ENCODE peak calls at places on chromosome 11, in eight cellular contexts. A, L, M, D, K, S, W and N are unnamed samples.

GRCh38 chr11:62242021-62242420 is at the start of gene SCGB1D2:
- DNase-seq in A (no peak), S (no peak), M (no peak), W (no peak), K (peak; percentile 81), L (no peak), D (no peak), N (no peak)

GRCh38 chr11:133937015-133937414 is 19.8 kb downstream of the IGSF9B start:
- DNase-seq in W (no peak), K (no peak), S (no peak), L (no peak), A (no peak), D (no peak), M (no peak), N (no peak)

GRCh38 chr11:101428918-101429317 is 154.9 kb downstream of the TRPC6 start:
- DNase-seq in K (no peak), D (no peak), L (no peak), A (no peak), W (no peak), S (peak; percentile 36), M (peak; percentile 36), N (no peak)

GRCh38 chr11:5967708-5968107 is 586 bp downstream of the OR56A5 start:
- DNase-seq in A (no peak), W (peak; percentile 9), S (no peak), L (no peak), M (no peak), K (no peak), D (no peak), N (no peak)

GRCh38 chr11:95296621-95297025 is 65.6 kb upstream of the SESN3 start:
- DNase-seq in K (no peak), M (no peak), D (peak; percentile 71), A (no peak), S (no peak), W (no peak), L (no peak), N (no peak)

GRCh38 chr11:10597877-10598341 is 29.4 kb upstream of the LYVE1 start:
- DNase-seq in S (no peak), K (no peak), D (no peak), L (no peak), A (no peak), W (no peak), M (no peak), N (no peak)

GRCh38 chr11:10778217-10778970 is 27.3 kb downstream of the CTR9 start:
- DNase-seq in W (no peak), L (no peak), M (no peak), A (no peak), K (peak; percentile 87), S (peak; percentile 75), D (no peak), N (no peak)

GRCh38 chr11:46346886-46347636 is at the start of gene DGKZ:
- DNase-seq in W (no peak), D (peak; percentile 90), L (peak; percentile 23), M (peak; percentile 75), A (peak; percentile 90), K (peak; percentile 94), S (peak; percentile 98), N (peak; percentile 97)

GRCh38 chr11:32508780-32509179 is 73.4 kb upstream of the WT1 start:
- DNase-seq in A (no peak), K (no peak), M (no peak), W (no peak), S (no peak), L (no peak), D (no peak), N (no peak)

GRCh38 chr11:197741-198235 is 4.9 kb downstream of the SCGB1C1 start:
- DNase-seq in S (no peak), K (no peak), M (no peak), W (no peak), D (no peak), A (no peak), L (no peak), N (no peak)

GRCh38 chr11:129849447-129850130 is 33.9 kb downstream of the TMEM45B start:
- DNase-seq in D (no peak), S (no peak), A (no peak), L (no peak), K (no peak), M (no peak), W (no peak), N (no peak)

GRCh38 chr11:61973603-61974162 is 6.2 kb upstream of the FTH1 start:
- DNase-seq in W (no peak), D (no peak), A (no peak), K (no peak), L (no peak), S (no peak), M (no peak), N (no peak)

GRCh38 chr11:57331720-57332119 is 4.0 kb downstream of the SSRP1 start:
- DNase-seq in W (no peak), L (no peak), S (no peak), M (no peak), D (no peak), A (no peak), K (no peak), N (no peak)

GRCh38 chr11:96763244-96763643 is 373.4 kb downstream of the JRKL start:
- DNase-seq in L (no peak), S (no peak), D (no peak), M (no peak), W (no peak), K (no peak), A (no peak), N (no peak)

GRCh38 chr11:128462802-128463385 is 124.5 kb downstream of the ETS1 start:
- DNase-seq in M (no peak), S (no peak), D (no peak), A (no peak), L (no peak), K (no peak), W (no peak), N (no peak)

GRCh38 chr11:62881579-62882427 is 1.1 kb downstream of the SLC3A2 start:
- DNase-seq in A (no peak), W (peak; percentile 87), L (peak; percentile 94), D (no peak), S (peak; percentile 95), K (peak; percentile 97), M (peak; percentile 95), N (no peak)

GRCh38 chr11:12186683-12187082 is 76.3 kb downstream of the MICAL2 start:
- DNase-seq in W (no peak), M (no peak), L (no peak), S (no peak), D (no peak), A (no peak), K (no peak), N (no peak)

GRCh38 chr11:74684661-74685060 is 46.6 kb downstream of the CHRDL2 start:
- DNase-seq in W (no peak), M (no peak), A (no peak), D (no peak), L (no peak), K (peak; percentile 11), S (no peak), N (no peak)

GRCh38 chr11:76380161-76380976 is 563 bp downstream of the THAP12 start:
- DNase-seq in S (peak; percentile 53), L (peak; percentile 12), A (peak; percentile 29), W (no peak), M (no peak), D (peak; percentile 68), K (peak; percentile 72), N (peak; percentile 54)

GRCh38 chr11:18700375-18700774 is 1.8 kb downstream of the TMEM86A start:
- DNase-seq in K (no peak), S (no peak), L (no peak), W (no peak), A (no peak), D (no peak), M (no peak), N (no peak)

GRCh38 chr11:130166457-130166784 is 6.8 kb downstream of the ST14 start:
- DNase-seq in A (no peak), D (no peak), M (peak; percentile 26), W (peak; percentile 70), S (peak; percentile 94), L (peak; percentile 23), K (no peak), N (no peak)

GRCh38 chr11:11589385-11589890 is 32.4 kb downstream of the GALNT18 start:
- DNase-seq in L (no peak), S (no peak), W (no peak), M (no peak), A (no peak), D (no peak), K (no peak), N (no peak)

GRCh38 chr11:121583825-121584224 is 131.1 kb upstream of the SORL1-AS1 start:
- DNase-seq in D (no peak), W (no peak), M (no peak), A (no peak), K (no peak), L (no peak), S (no peak), N (no peak)

GRCh38 chr11:1356007-1356435 is 33.7 kb upstream of the BRSK2 start:
- DNase-seq in L (no peak), D (no peak), A (no peak), K (peak; percentile 14), M (no peak), S (peak; percentile 4), W (no peak), N (no peak)

GRCh38 chr11:128450882-128451647 is 136.3 kb downstream of the ETS1 start:
- DNase-seq in K (no peak), W (no peak), A (no peak), M (no peak), L (no peak), D (no peak), S (no peak), N (no peak)

GRCh38 chr11:76795285-76795935 is 12.3 kb downstream of the TSKU start:
- DNase-seq in S (no peak), L (no peak), A (no peak), K (no peak), W (no peak), D (no peak), M (no peak), N (no peak)

GRCh38 chr11:111349191-111349695 is 29.8 kb downstream of the POU2AF1 start:
- DNase-seq in S (no peak), M (no peak), A (no peak), K (no peak), W (no peak), L (no peak), D (no peak), N (no peak)

GRCh38 chr11:46977038-46977818 is 40.7 kb downstream of the CSTPP1 start:
- DNase-seq in W (no peak), M (no peak), S (no peak), L (no peak), K (no peak), D (no peak), A (peak; percentile 44), N (no peak)